ENCODE peak calls at places on chromosomes 13 and 19, in six cellular contexts. One of them, this sample, is unnamed.

GRCh38 chr13:74219571-74219970 is 85.4 kb upstream of the KLF12 start:
- DNase-seq in EL: peak; percentile 50
- DNase-seq in BE2C: no peak
- DNase-seq in HT1080: no peak
- DNase-seq in NCI-H1436: no peak
- DNase-seq in EH: peak; percentile 69
- DNase-seq in this sample: no peak

GRCh38 chr13:32381539-32381938 is 46.4 kb downstream of the N4BP2L1 start:
- DNase-seq in BE2C: peak; percentile 19
- DNase-seq in HT1080: no peak
- DNase-seq in EL: peak; percentile 2
- DNase-seq in EH: peak; percentile 30
- DNase-seq in NCI-H1436: no peak
- DNase-seq in this sample: no peak

GRCh38 chr13:43388282-43389034 is 365.1 kb downstream of the DNAJC15 start:
- DNase-seq in HT1080: no peak
- DNase-seq in EH: no peak
- DNase-seq in EL: no peak
- DNase-seq in BE2C: no peak
- DNase-seq in NCI-H1436: no peak
- DNase-seq in this sample: no peak

GRCh38 chr13:29901714-29902631 is 51.6 kb upstream of the UBL3 start:
- DNase-seq in EH: peak; percentile 94
- DNase-seq in BE2C: peak; percentile 32
- DNase-seq in NCI-H1436: no peak
- DNase-seq in EL: peak; percentile 94
- DNase-seq in HT1080: peak; percentile 88
- DNase-seq in this sample: peak; percentile 39

GRCh38 chr13:100983111-100983510 is 308.5 kb upstream of the TMTC4 start:
- DNase-seq in NCI-H1436: no peak
- DNase-seq in HT1080: no peak
- DNase-seq in EL: no peak
- DNase-seq in BE2C: no peak
- DNase-seq in EH: no peak
- DNase-seq in this sample: no peak

GRCh38 chr19:48051345-48052033 is 7.6 kb upstream of the CABP5 start:
- DNase-seq in EH: no peak
- DNase-seq in EL: no peak
- DNase-seq in HT1080: no peak
- DNase-seq in BE2C: no peak
- DNase-seq in NCI-H1436: no peak
- DNase-seq in this sample: no peak

GRCh38 chr19:4585556-4585955 is 26.1 kb upstream of the SEMA6B start:
- DNase-seq in EH: no peak
- DNase-seq in HT1080: no peak
- DNase-seq in EL: no peak
- DNase-seq in NCI-H1436: no peak
- DNase-seq in BE2C: no peak
- DNase-seq in this sample: no peak

GRCh38 chr19:12112238-12112637 is 27.9 kb downstream of the ZNF20 start:
- DNase-seq in BE2C: no peak
- DNase-seq in NCI-H1436: no peak
- DNase-seq in HT1080: peak; percentile 6
- DNase-seq in EH: peak; percentile 46
- DNase-seq in EL: peak; percentile 14
- DNase-seq in this sample: no peak

GRCh38 chr19:6971366-6971765 is 49.9 kb downstream of the MBD3L2B start:
- DNase-seq in EH: no peak
- DNase-seq in NCI-H1436: no peak
- DNase-seq in EL: peak; percentile 18
- DNase-seq in HT1080: peak; percentile 5
- DNase-seq in BE2C: no peak
- DNase-seq in this sample: no peak

GRCh38 chr19:57016076-57016475 is 103.7 kb upstream of the USP29 start:
- DNase-seq in BE2C: no peak
- DNase-seq in EL: no peak
- DNase-seq in NCI-H1436: no peak
- DNase-seq in EH: no peak
- DNase-seq in HT1080: no peak
- DNase-seq in this sample: no peak

GRCh38 chr19:51084505-51084904 is 1.8 kb upstream of the KLK14 start:
- DNase-seq in EH: no peak
- DNase-seq in EL: no peak
- DNase-seq in NCI-H1436: no peak
- DNase-seq in BE2C: no peak
- DNase-seq in HT1080: no peak
- DNase-seq in this sample: no peak

GRCh38 chr19:1144741-1145140 is 29.3 kb downstream of the SBNO2 start:
- DNase-seq in NCI-H1436: no peak
- DNase-seq in EH: no peak
- DNase-seq in HT1080: no peak
- DNase-seq in BE2C: no peak
- DNase-seq in EL: no peak
- DNase-seq in this sample: no peak

GRCh38 chr19:51123381-51124186 is 1.1 kb upstream of the SIGLEC9 start:
- DNase-seq in NCI-H1436: no peak
- DNase-seq in EH: no peak
- DNase-seq in HT1080: no peak
- DNase-seq in EL: no peak
- DNase-seq in BE2C: no peak
- DNase-seq in this sample: no peak